ENCODE peak calls at places on chromosomes 13 and 19, in seven cellular contexts. M is tibial nerve, A is ovary, Q is sigmoid colon, H is transverse colon, X is A549, P is stomach. G is an unnamed sample.

GRCh38 chr13:80361883-80362327 is 21.0 kb upstream of the SPRY2 start:
- DNase-seq in M (no peak), A (no peak), Q (no peak), H (no peak), X (no peak), P (no peak), G (no peak)

GRCh38 chr13:58630794-58631193 is 999.2 kb downstream of the PCDH17 start:
- DNase-seq in M (no peak), A (no peak), Q (no peak), H (no peak), X (no peak), P (no peak), G (no peak)

GRCh38 chr13:76225815-76226489 is 589.8 kb downstream of the LMO7 start:
- DNase-seq in M (no peak), A (no peak), Q (peak), H (no peak), X (no peak), P (no peak), G (no peak)

GRCh38 chr13:37443538-37443937 is 155.0 kb downstream of the POSTN start:
- DNase-seq in M (no peak), A (no peak), Q (no peak), H (no peak), X (no peak), P (no peak), G (no peak)

GRCh38 chr19:13037161-13037560 is 41.9 kb downstream of the NFIX start:
- DNase-seq in M (no peak), A (no peak), Q (no peak), H (no peak), X (no peak), P (no peak), G (no peak)

GRCh38 chr13:114004416-114005205 is 30.7 kb upstream of the C13orf46 start:
- DNase-seq in M (peak), A (no peak), Q (peak), H (no peak), X (no peak), P (peak), G (peak)

GRCh38 chr19:12786149-12786870 is 5.0 kb upstream of the JUNB start:
- DNase-seq in M (no peak), A (peak), Q (peak), H (peak), X (no peak), P (peak), G (no peak)

GRCh38 chr13:32056316-32056715 is 24.7 kb downstream of the FRY start:
- DNase-seq in M (no peak), A (no peak), Q (no peak), H (peak), X (no peak), P (no peak), G (no peak)

GRCh38 chr13:35712907-35713685 is 236.6 kb upstream of the MAB21L1 start:
- DNase-seq in M (no peak), A (no peak), Q (no peak), H (no peak), X (no peak), P (no peak), G (no peak)

GRCh38 chr19:1361601-1362384 is 21.9 kb upstream of the NDUFS7 start:
- DNase-seq in M (no peak), A (no peak), Q (no peak), H (no peak), X (no peak), P (no peak), G (no peak)

GRCh38 chr13:87376081-87376480 is 295.1 kb upstream of the SLITRK5 start:
- DNase-seq in M (no peak), A (no peak), Q (no peak), H (no peak), X (no peak), P (no peak), G (no peak)

DNA sequence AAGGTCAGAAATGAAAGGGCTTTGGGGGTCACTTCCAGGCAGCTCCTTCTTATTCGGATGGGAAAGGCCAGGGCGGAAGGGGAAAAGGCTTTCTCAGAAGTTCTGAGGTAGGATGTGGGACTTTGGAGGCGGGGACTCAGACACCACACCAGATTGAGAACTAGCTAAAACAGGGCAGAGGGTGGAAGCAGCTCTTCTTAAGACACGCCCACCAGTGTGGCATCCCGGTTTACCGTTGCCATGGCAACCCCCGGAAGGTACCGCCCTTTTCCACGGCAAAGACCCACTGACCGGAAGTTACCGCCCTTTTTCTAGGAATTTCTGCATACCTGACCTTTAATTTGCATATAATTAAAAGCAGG is 3.8 kb upstream of the LILRA5 start:
- DNase-seq in M (no peak), A (no peak), Q (no peak), H (no peak), X (no peak), P (no peak), G (no peak)
- TF ChIP-seq EP300 in M (no peak), A (no peak), Q (no peak), H (no peak), X (no peak), P (no peak), G (no peak)

GRCh38 chr13:105825071-105825470 is 710.4 kb downstream of the EFNB2 start:
- DNase-seq in M (no peak), A (no peak), Q (no peak), H (no peak), X (no peak), P (no peak), G (no peak)

GRCh38 chr13:105817011-105817410 is 718.5 kb downstream of the EFNB2 start:
- DNase-seq in M (no peak), A (no peak), Q (no peak), H (no peak), X (no peak), P (no peak), G (no peak)

GRCh38 chr13:105817498-105817897 is 718.0 kb downstream of the EFNB2 start:
- DNase-seq in M (no peak), A (no peak), Q (no peak), H (no peak), X (no peak), P (no peak), G (no peak)

GRCh38 chr13:105821337-105821736 is 714.1 kb downstream of the EFNB2 start:
- DNase-seq in M (no peak), A (no peak), Q (no peak), H (no peak), X (no peak), P (no peak), G (no peak)

DNA sequence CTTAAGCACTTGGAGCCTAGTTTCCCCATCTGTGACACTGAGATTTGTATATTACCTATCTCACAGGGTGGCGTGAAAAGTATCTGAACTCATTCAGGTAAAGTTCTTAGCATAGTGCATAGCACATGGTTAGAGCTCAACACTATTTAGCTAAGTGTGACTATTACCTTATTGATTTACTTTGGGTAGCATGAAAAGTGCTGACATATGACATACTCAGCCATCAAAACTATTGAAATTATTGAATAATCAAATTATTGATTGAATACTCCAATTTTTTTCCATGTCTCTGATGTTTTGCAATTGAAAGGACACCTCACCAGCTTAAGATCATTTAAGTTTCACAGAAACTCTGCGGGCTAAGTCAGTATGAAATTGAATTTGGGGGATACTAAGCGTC is 715.0 kb downstream of the EFNB2 start:
- DNase-seq in M (no peak), A (no peak), Q (no peak), H (no peak), X (no peak), P (no peak), G (no peak)
- TF ChIP-seq EP300 in M (no peak), A (no peak), Q (no peak), H (no peak), X (no peak), P (no peak), G (no peak)

GRCh38 chr13:90564096-90564495 is 783.4 kb upstream of the MIR17HG start:
- DNase-seq in M (no peak), A (no peak), Q (no peak), H (no peak), X (no peak), P (no peak), G (no peak)

GRCh38 chr13:90564566-90564965 is 782.9 kb upstream of the MIR17HG start:
- DNase-seq in M (no peak), A (no peak), Q (no peak), H (no peak), X (no peak), P (no peak), G (no peak)

GRCh38 chr13:90568165-90568564 is 779.3 kb upstream of the MIR17HG start:
- DNase-seq in M (no peak), A (no peak), Q (no peak), H (no peak), X (no peak), P (no peak), G (no peak)

GRCh38 chr13:90562388-90562787 is 785.1 kb upstream of the MIR17HG start:
- DNase-seq in M (no peak), A (no peak), Q (no peak), H (no peak), X (no peak), P (no peak), G (no peak)

GRCh38 chr13:90565985-90566713 is 781.3 kb upstream of the MIR17HG start:
- DNase-seq in M (no peak), A (no peak), Q (no peak), H (no peak), X (no peak), P (no peak), G (no peak)
- TF ChIP-seq EP300 in M (no peak), A (no peak), Q (no peak), H (no peak), X (no peak), P (no peak), G (no peak)

GRCh38 chr19:11505504-11506100 is at the start of gene ZNF653:
- DNase-seq in M (peak), A (peak), Q (peak), H (peak), X (peak), P (peak), G (peak)
- TF ChIP-seq EP300 in M (peak), A (no peak), Q (no peak), H (no peak), X (no peak), P (no peak), G (no peak)

GRCh38 chr19:48206402-48207093 is 36.1 kb downstream of the ZSWIM9 start:
- DNase-seq in M (no peak), A (no peak), Q (no peak), H (no peak), X (no peak), P (peak), G (no peak)

GRCh38 chr19:48203227-48203793 is 32.8 kb downstream of the ZSWIM9 start:
- DNase-seq in M (no peak), A (no peak), Q (no peak), H (no peak), X (no peak), P (no peak), G (no peak)

GRCh38 chr19:48210005-48210404 is 39.5 kb downstream of the ZSWIM9 start:
- DNase-seq in M (no peak), A (no peak), Q (no peak), H (no peak), X (no peak), P (no peak), G (no peak)

GRCh38 chr19:48203794-48204628 is 33.5 kb downstream of the ZSWIM9 start:
- DNase-seq in M (peak), A (peak), Q (peak), H (peak), X (peak), P (peak), G (peak)
- TF ChIP-seq EP300 in M (peak), A (no peak), Q (no peak), H (no peak), X (no peak), P (no peak), G (no peak)

DNA sequence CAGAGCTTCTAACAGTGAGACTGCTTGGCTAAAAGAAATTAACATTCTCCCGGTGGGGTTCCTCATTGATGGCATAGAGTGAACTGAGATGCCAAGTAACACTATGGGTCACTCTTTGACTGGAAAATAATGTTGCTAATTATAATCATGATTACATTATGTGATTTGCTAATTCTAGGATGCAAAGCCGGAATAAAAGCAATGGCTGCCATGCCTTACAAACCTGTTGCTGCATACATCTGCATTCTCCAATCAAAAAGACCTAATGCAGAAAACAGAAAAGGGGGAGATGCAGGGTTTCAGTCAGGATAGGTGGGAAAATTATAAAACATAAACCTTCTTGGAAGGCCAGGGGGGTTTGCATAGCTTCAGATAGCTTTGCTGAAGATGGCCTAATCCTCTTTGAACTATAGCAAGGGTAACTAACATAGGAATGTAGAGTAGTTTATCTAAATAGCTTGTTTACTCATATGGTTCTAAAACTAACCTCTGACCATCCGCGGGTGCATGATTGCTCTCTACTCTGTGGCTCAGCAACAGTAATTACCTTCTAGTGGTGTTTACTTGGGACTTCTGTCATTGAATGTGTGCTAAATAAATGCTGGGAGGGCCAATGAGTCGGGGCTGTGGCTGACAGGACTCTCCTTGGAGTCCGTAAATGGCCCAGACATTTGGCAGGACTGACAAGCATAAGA is 1462.1 kb downstream of the UQCRFS1 start:
- DNase-seq in M (no peak), A (no peak), Q (peak), H (no peak), X (no peak), P (peak), G (peak)
- TF ChIP-seq EP300 in M (no peak), A (no peak), Q (no peak), H (no peak), X (no peak), P (no peak), G (no peak)

GRCh38 chr19:7922841-7923205 is 2.7 kb downstream of the SNAPC2 start:
- DNase-seq in M (no peak), A (no peak), Q (no peak), H (no peak), X (no peak), P (no peak), G (no peak)

GRCh38 chr19:7924651-7925170 is 1.2 kb downstream of the CTXN1 start:
- DNase-seq in M (no peak), A (no peak), Q (no peak), H (no peak), X (no peak), P (no peak), G (no peak)

GRCh38 chr19:7925171-7925837 is 631 bp downstream of the CTXN1 start:
- DNase-seq in M (peak), A (peak), Q (peak), H (peak), X (peak), P (peak), G (no peak)

GRCh38 chr19:7923295-7924191 is 2.4 kb downstream of the CTXN1 start:
- DNase-seq in M (no peak), A (no peak), Q (peak), H (no peak), X (no peak), P (no peak), G (no peak)

GRCh38 chr19:7924241-7924640 is 1.7 kb downstream of the CTXN1 start:
- DNase-seq in M (no peak), A (no peak), Q (no peak), H (no peak), X (no peak), P (no peak), G (no peak)
- TF ChIP-seq EP300 in M (no peak), A (no peak), Q (no peak), H (no peak), X (no peak), P (no peak), G (no peak)

G was measured in esophagus muscularis mucosa.